ENCODE peak calls at places on chromosome 20, in six cellular contexts. V, Q, O, Y, B and F are unnamed samples.

GRCh38 chr20:60729119-60729900 is 522.8 kb upstream of the CDH4 start:
- DNase-seq in O (no peak), B (no peak), Y (no peak), Q (no peak), V (no peak), F (peak)

GRCh38 chr20:50625986-50626677 is 65.2 kb downstream of the RIPOR3 start:
- DNase-seq in V (peak), O (no peak), Q (no peak), B (peak), Y (peak), F (peak)

GRCh38 chr20:7463290-7463689 is 477.0 kb downstream of the HAO1 start:
- DNase-seq in Y (no peak), O (no peak), B (no peak), V (no peak), Q (no peak), F (no peak)

GRCh38 chr20:39263076-39263475 is 300.9 kb downstream of the DHX35 start:
- DNase-seq in O (no peak), V (peak), B (no peak), Y (no peak), Q (no peak), F (no peak)

GRCh38 chr20:953742-954141 is 37.6 kb upstream of the ANGPT4 start:
- DNase-seq in O (no peak), Q (no peak), B (peak), Y (no peak), V (no peak), F (no peak)

GRCh38 chr20:33095249-33095648 is 15.8 kb downstream of the BPIFB4 start:
- DNase-seq in V (no peak), O (no peak), B (no peak), Y (no peak), Q (no peak), F (no peak)

GRCh38 chr20:46652699-46653098 is 1.4 kb upstream of the SLC13A3 start:
- DNase-seq in B (no peak), Y (no peak), V (peak), O (no peak), Q (no peak), F (no peak)

GRCh38 chr20:47809561-47809960 is 24.3 kb upstream of the SULF2 start:
- DNase-seq in B (peak), V (no peak), O (no peak), Q (no peak), Y (no peak), F (peak)

GRCh38 chr20:33986560-33987216 is 7.0 kb upstream of the RALY start:
- DNase-seq in V (no peak), Q (no peak), Y (no peak), O (no peak), B (no peak), F (no peak)

GRCh38 chr20:16284385-16285100 is 288.7 kb downstream of the KIF16B start:
- DNase-seq in O (no peak), V (no peak), Y (no peak), B (no peak), Q (no peak), F (no peak)

GRCh38 chr20:38267251-38267650 is 6.7 kb upstream of the KIAA1755 start:
- DNase-seq in V (no peak), Y (no peak), B (no peak), O (no peak), Q (no peak), F (no peak)

GRCh38 chr20:22616551-22616950 is 32.2 kb upstream of the FOXA2 start:
- DNase-seq in Y (no peak), V (no peak), O (no peak), Q (no peak), B (no peak), F (no peak)

GRCh38 chr20:5041433-5041832 is 40.1 kb upstream of the SLC23A2 start:
- DNase-seq in B (no peak), V (no peak), O (no peak), Y (peak), Q (no peak), F (peak)

GRCh38 chr20:17969276-17969883 is 562 bp downstream of the MGME1 start:
- DNase-seq in O (no peak), V (no peak), Y (peak), B (peak), Q (no peak), F (no peak)
- H3K18ac ChIP-seq in O (peak), V (peak), Y (peak), B (peak), Q (peak), F (peak)

GRCh38 chr20:56941101-56941686 is 312.1 kb downstream of the TFAP2C start:
- DNase-seq in V (no peak), Y (no peak), Q (no peak), B (peak), O (no peak), F (no peak)
- H3K4ac ChIP-seq in V (no peak), Y (no peak), Q (no peak), B (no peak), O (no peak), F (no peak)

DNA sequence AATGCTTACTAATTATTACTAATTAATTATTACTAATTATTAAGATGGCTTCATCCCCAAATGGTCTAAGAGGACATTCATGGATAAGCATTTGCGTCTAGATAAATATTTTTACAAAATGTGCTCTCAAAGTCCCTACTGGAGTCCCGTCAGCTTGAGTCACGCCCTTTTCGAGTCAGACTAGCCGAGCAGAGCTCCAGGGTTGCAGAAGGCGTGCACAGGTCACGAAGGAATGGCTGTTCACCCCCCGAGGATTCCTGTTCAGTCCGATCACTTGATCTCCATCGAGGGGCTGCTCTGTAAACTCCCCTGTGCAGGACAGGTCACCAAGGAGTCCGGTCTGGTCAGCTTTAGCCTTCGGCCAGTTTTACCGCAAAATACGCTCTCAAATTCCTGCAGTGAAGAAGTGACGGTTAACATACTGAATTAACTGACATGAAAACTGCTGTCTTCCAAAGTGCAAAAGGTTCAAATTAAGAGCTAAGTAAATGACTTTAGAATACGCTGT is 19.9 kb downstream of the TCFL5 start:
- DNase-seq in V (no peak), B (no peak), O (no peak), Y (no peak), Q (no peak), F (no peak)
- H3K14ac ChIP-seq in V (no peak), B (no peak), O (no peak), Y (no peak), Q (no peak), F (no peak)

GRCh38 chr20:31605031-31605901 is at the start of gene ID1:
- DNase-seq in Y (peak), O (peak), V (peak), Q (peak), B (peak), F (peak)

GRCh38 chr20:31603822-31604566 is 1.1 kb upstream of the ID1 start:
- DNase-seq in O (peak), B (peak), V (peak), Y (peak), Q (peak), F (peak)

GRCh38 chr20:31602779-31603441 is 2.2 kb upstream of the ID1 start:
- DNase-seq in O (no peak), V (peak), B (peak), Q (no peak), Y (peak), F (no peak)

GRCh38 chr20:31605902-31606677 is 1.0 kb downstream of the ID1 start:
- DNase-seq in V (no peak), Q (no peak), O (no peak), B (peak), Y (peak), F (peak)

DNA sequence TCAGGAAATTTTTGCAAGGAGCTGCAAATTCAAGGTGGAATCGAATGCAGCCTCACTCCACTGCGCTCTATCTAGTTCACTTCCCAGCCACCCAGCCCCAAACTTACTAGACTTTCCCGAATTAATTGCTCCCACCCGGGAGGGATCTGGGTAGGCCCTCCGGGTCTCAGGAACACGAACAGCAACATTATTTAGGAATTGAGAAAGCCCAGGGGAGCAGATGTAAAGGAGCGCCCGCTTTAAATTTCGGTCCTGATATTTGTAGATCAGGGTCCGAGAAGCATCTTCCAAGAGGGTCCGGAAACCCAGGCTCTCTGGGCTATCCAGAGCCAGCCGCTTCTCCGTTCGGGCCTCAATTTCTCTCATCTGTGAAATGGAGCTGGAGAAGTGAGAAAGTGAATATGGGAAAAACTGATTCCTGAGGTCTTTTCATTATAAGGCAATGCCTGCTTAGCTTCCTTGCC is 490 bp upstream of the ID1 start:
- DNase-seq in Y (no peak), V (no peak), O (no peak), B (peak), Q (no peak), F (no peak)
- H3K18ac ChIP-seq in Y (peak), V (peak), O (peak), B (peak), Q (peak), F (peak)

DNA sequence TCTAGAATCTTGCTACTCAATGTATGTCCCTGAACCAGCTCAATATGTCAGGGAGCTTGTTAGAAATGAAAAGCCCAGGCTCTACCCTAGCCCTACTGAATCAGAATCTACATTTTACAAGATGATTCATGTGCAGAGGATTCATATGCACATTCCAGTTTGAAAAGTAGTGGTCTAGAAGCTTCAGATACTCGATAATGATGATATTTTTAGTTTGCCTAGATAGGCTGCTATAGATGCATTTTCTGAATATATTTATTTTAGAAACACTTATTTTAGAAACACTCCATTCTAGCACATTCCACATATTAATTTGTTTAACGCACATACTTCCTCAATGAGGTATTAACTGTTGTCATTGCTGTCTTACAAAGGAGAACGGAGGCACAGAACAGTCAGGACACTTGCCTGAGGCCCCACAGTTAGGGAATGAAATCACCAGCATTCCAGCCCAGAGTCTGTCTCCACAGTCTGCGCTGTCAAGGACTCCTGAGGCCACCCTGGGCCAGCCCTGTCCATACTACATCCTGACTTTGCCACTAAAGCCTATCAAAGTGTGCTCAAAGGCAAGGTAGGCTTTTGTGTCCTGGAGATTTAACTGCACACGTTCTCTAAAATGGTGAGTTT is 64.4 kb downstream of the SNAP25 start:
- DNase-seq in V (peak), Q (no peak), B (peak), O (no peak), Y (peak), F (no peak)
- H3K4ac ChIP-seq in V (peak), Q (no peak), B (no peak), O (no peak), Y (no peak), F (no peak)

GRCh38 chr20:56926501-56926900 is 297.4 kb downstream of the TFAP2C start:
- DNase-seq in B (no peak), Y (no peak), O (no peak), Q (no peak), V (no peak), F (no peak)

GRCh38 chr20:56924976-56925695 is 296.0 kb downstream of the TFAP2C start:
- DNase-seq in Y (peak), O (peak), V (no peak), B (peak), Q (peak), F (peak)

GRCh38 chr20:56924316-56924975 is 295.3 kb downstream of the TFAP2C start:
- DNase-seq in B (no peak), V (no peak), Q (no peak), Y (no peak), O (peak), F (no peak)

GRCh38 chr20:56925696-56926101 is 296.6 kb downstream of the TFAP2C start:
- DNase-seq in B (no peak), Q (no peak), V (no peak), Y (no peak), O (no peak), F (no peak)

GRCh38 chr20:56922497-56922896 is 293.4 kb downstream of the TFAP2C start:
- DNase-seq in O (no peak), B (no peak), Q (no peak), V (no peak), Y (peak), F (no peak)
- H3K14ac ChIP-seq in O (no peak), B (no peak), Q (no peak), V (no peak), Y (no peak), F (no peak)

DNA sequence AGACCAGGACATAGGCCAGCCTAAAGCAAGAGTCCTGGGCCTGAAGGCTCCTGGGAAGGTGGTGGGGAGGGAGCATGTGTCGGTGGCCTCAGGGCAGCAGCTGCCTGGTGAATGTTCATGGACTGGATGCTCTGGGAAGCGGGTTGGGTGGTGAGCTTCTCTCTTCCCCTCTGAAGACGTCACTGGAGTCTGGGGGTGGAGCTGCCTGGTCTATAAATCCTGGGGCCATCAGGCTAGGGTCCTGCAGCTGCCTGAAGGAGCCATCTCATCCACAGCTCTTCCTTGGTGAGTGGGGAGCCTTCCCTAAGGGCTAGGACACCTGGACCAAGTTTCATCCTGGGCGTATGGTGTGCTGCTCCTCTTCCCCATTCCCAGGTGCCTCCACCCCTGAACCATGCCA is at the start of gene GNRH2:
- DNase-seq in Y (no peak), V (no peak), O (no peak), Q (no peak), B (no peak), F (no peak)
- H3K18ac ChIP-seq in Y (no peak), V (no peak), O (peak), Q (no peak), B (no peak), F (no peak)